ENCODE peak calls at places on chromosomes 16 and 17, in six cellular contexts. E is left ventricle myocardium inferior, D is A549, M is psoas muscle, Y is breast epithelium, N is H1. P is an unnamed sample. For H3K4me1, the result is how much of the 10 kb centered on the place peaks cover.

GRCh38 chr16:87570938-87571867 is 31.1 kb upstream of the JPH3 start:
- DNase-seq in E (peak), D (peak), M (peak), Y (no peak), N (peak), P (peak)

GRCh38 chr17:74097461-74098131 is 105.9 kb upstream of the RPL38 start:
- DNase-seq in E (no peak), D (no peak), M (no peak), Y (no peak), N (no peak), P (no peak)

GRCh38 chr16:56107944-56108583 is 83.2 kb upstream of the GNAO1 start:
- DNase-seq in E (no peak), D (no peak), M (no peak), Y (no peak), N (no peak), P (peak)

GRCh38 chr17:32483451-32484019 is 3.3 kb upstream of the CDK5R1 start:
- DNase-seq in E (peak), D (peak), M (peak), Y (peak), N (peak), P (peak)

GRCh38 chr16:79639576-79640311 is 39.2 kb upstream of the MAF start:
- DNase-seq in E (no peak), D (peak), M (no peak), Y (no peak), N (no peak), P (no peak)

GRCh38 chr16:1310832-1311200 is 1.4 kb downstream of the UBE2I start:
- DNase-seq in E (no peak), D (no peak), M (no peak), Y (no peak), N (no peak), P (no peak)

GRCh38 chr17:14297161-14297851 is 3.6 kb upstream of the HS3ST3B1 start:
- DNase-seq in E (peak), D (peak), M (peak), Y (no peak), N (peak), P (no peak)

GRCh38 chr17:13626703-13627102 is 25.0 kb upstream of the HS3ST3A1 start:
- DNase-seq in E (no peak), D (peak), M (no peak), Y (no peak), N (no peak), P (no peak)

GRCh38 chr17:10549108-10549842 is at the start of gene MYH2:
- DNase-seq in E (no peak), D (no peak), M (no peak), Y (no peak), N (no peak), P (no peak)

GRCh38 chr16:53775821-53776431 is 72.0 kb downstream of the FTO start:
- DNase-seq in E (peak), D (peak), M (peak), Y (peak), N (no peak), P (no peak)

GRCh38 chr17:7843536-7844291 is 9.7 kb downstream of the KDM6B start:
- DNase-seq in E (peak), D (peak), M (peak), Y (peak), N (peak), P (peak)

GRCh38 chr17:58741121-58741625 is 14.5 kb upstream of the PPM1E start:
- DNase-seq in E (no peak), D (no peak), M (no peak), Y (no peak), N (no peak), P (peak)

GRCh38 chr17:34299918-34300600 is 14.5 kb downstream of the CCL11 start:
- DNase-seq in E (no peak), D (no peak), M (no peak), Y (no peak), N (no peak), P (no peak)

GRCh38 chr17:63150994-63151464 is 185.0 kb downstream of the TANC2 start:
- DNase-seq in E (no peak), D (no peak), M (no peak), Y (no peak), N (no peak), P (no peak)

GRCh38 chr17:18626152-18626870 is 17.9 kb downstream of the TBC1D28 start:
- DNase-seq in E (no peak), D (peak), M (no peak), Y (no peak), N (no peak), P (no peak)

GRCh38 chr16:54475019-54475418 is 188.4 kb upstream of the IRX3 start:
- DNase-seq in E (no peak), D (no peak), M (no peak), Y (no peak), N (no peak), P (no peak)

GRCh38 chr16:3058173-3059030 is 7.0 kb upstream of the IL32 start:
- DNase-seq in E (peak), D (no peak), M (peak), Y (peak), N (peak), P (peak)

GRCh38 chr16:51763072-51763658 is 612.1 kb upstream of the SALL1 start:
- DNase-seq in E (no peak), D (no peak), M (no peak), Y (no peak), N (no peak), P (no peak)

GRCh38 chr16:88454315-88455057 is 1.4 kb downstream of the ZFPM1 start:
- DNase-seq in E (no peak), D (peak), M (no peak), Y (no peak), N (peak), P (no peak)

GRCh38 chr17:54426287-54426886 is 474.3 kb upstream of the TOM1L1 start:
- DNase-seq in E (no peak), D (peak), M (no peak), Y (no peak), N (no peak), P (peak)

GRCh38 chr17:29084476-29085148 is 41.7 kb downstream of the PIPOX start:
- DNase-seq in E (no peak), D (no peak), M (no peak), Y (no peak), N (no peak), P (peak)

GRCh38 chr17:65604070-65604469 is 42.6 kb upstream of the AXIN2 start:
- DNase-seq in E (no peak), D (no peak), M (no peak), Y (no peak), N (no peak), P (no peak)

GRCh38 chr16:2867661-2867986 is 9.7 kb upstream of the PRSS22 start:
- DNase-seq in E (no peak), D (no peak), M (no peak), Y (no peak), N (no peak), P (no peak)

GRCh38 chr17:2803971-2804370 is 7.7 kb downstream of the RAP1GAP2 start:
- DNase-seq in E (no peak), D (no peak), M (no peak), Y (no peak), N (no peak), P (no peak)

GRCh38 chr16:1997591-1998359 is 8.0 kb downstream of the SYNGR3 start:
- DNase-seq in E (no peak), D (no peak), M (peak), Y (no peak), N (no peak), P (no peak)

GRCh38 chr17:75854111-75854748 is 905 bp downstream of the WBP2 start:
- DNase-seq in E (no peak), D (peak), M (no peak), Y (peak), N (no peak), P (no peak)

GRCh38 chr16:27273670-27274522 is 5.3 kb upstream of the NSMCE1 start:
- DNase-seq in E (no peak), D (peak), M (no peak), Y (no peak), N (peak), P (no peak)

GRCh38 chr16:75593825-75594820 is 27.9 kb downstream of the GABARAPL2 start:
- DNase-seq in E (no peak), D (peak), M (no peak), Y (no peak), N (peak), P (no peak)

GRCh38 chr17:48814504-48814903 is 2.5 kb downstream of the TTLL6 start:
- DNase-seq in E (peak), D (peak), M (peak), Y (no peak), N (peak), P (peak)

GRCh38 chr17:21297026-21297520 is 12.6 kb downstream of the MAP2K3 start:
- DNase-seq in E (no peak), D (no peak), M (peak), Y (no peak), N (no peak), P (no peak)

GRCh38 chr17:34401165-34401564 is 38.1 kb upstream of the CCL1 start:
- DNase-seq in E (no peak), D (no peak), M (no peak), Y (no peak), N (no peak), P (no peak)

GRCh38 chr17:75515523-75516254 is at the start of gene CASKIN2:
- DNase-seq in E (peak), D (peak), M (peak), Y (peak), N (peak), P (peak)

GRCh38 chr16:66996324-66996982 is 8.1 kb downstream of the CES4A start:
- DNase-seq in E (peak), D (no peak), M (peak), Y (peak), N (no peak), P (no peak)

GRCh38 chr16:85514601-85515318 is 98.4 kb upstream of the GSE1 start:
- DNase-seq in E (peak), D (peak), M (peak), Y (peak), N (no peak), P (peak)

GRCh38 chr17:75570772-75571171 is 16.8 kb upstream of the MYO15B start:
- DNase-seq in E (no peak), D (no peak), M (no peak), Y (no peak), N (no peak), P (no peak)

GRCh38 chr17:40093005-40093579 is 7.3 kb downstream of the NR1D1 start:
- DNase-seq in E (no peak), D (no peak), M (no peak), Y (no peak), N (no peak), P (no peak)

GRCh38 chr17:57109393-57110151 is 24.5 kb downstream of the AKAP1 start:
- DNase-seq in E (peak), D (no peak), M (peak), Y (peak), N (no peak), P (peak)

GRCh38 chr16:27106305-27106704 is 39.6 kb downstream of the C16orf82 start:
- DNase-seq in E (no peak), D (no peak), M (no peak), Y (no peak), N (no peak), P (no peak)

GRCh38 chr17:8019665-8020064 is 17.2 kb downstream of the GUCY2D start:
- DNase-seq in E (no peak), D (no peak), M (no peak), Y (peak), N (no peak), P (no peak)

GRCh38 chr16:75053791-75054555 is 55.1 kb downstream of the ZNRF1 start:
- DNase-seq in E (peak), D (no peak), M (peak), Y (peak), N (no peak), P (peak)

GRCh38 chr17:83174859-83175550 is 95.6 kb downstream of the METRNL start:
- DNase-seq in E (no peak), D (no peak), M (no peak), Y (no peak), N (peak), P (no peak)
- TF ChIP-seq CTCF in E (no peak), D (peak), M (no peak), Y (no peak), N (no peak), P (no peak)

DNA sequence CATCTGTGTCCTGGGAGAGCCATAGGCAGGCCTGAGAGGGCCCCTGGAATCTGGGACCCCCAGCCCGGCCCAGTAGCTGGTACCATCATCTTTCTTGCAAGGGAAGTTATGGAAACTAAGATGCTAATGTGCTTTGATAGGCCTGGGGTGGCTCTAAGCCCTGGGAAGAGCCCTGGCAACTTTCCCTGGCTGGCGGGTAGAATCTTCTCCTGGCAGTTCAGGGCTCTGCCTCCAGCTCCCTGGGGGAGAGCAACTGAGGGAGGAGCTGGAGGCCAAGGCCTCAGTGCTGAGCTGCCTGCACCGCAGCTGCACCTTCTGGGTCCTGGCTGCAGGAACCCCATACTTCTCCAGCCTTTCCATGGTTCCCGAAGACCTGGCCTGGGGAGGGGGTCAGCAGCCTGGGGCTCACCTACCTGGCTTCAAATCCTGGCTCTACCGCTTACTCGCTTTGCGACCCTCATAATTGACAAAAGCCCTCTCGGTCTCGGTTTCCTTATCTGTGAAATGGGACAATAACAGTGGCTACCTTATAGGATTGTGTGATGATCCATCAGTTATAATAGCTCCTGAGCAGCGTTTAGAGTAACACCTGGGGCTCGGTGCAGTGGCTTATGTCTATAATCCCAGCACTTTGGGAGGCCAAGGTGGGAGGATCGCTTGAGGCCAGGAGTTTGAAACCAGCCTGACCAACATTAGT is 333.7 kb downstream of the SEC14L1 start:
- DNase-seq in E (no peak), D (no peak), M (no peak), Y (no peak), N (no peak), P (no peak)
- H3K4me1 ChIP-seq in E (half or more), D (half or more), M (half or more), Y (half or more), N (under half), P (half or more)

GRCh38 chr16:7025616-7026190 is 306.9 kb upstream of the RBFOX1 start:
- DNase-seq in E (peak), D (peak), M (peak), Y (no peak), N (peak), P (peak)
- TF ChIP-seq CTCF in E (peak), D (peak), M (peak), Y (peak), N (peak), P (peak)

DNA sequence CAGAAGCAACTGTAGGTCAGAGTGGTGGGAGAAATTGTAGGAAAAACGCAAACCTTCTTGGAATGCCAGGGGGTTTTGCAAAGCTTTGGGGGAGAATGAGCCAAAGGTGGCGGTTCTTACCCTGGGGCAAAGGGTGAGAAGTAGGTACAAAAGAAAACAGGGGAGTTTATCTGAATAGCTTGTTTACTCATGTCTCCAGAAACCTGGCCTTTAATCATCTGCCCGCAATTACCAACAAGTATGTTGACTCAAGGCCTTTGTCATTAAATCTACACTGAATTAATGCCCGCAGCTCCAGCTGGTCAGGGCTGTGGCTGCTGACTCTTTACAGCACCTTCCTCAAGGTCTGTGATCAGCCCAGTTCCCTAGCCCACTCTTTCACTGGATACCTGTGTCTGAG is 320.1 kb downstream of the CBLN1 start:
- DNase-seq in E (no peak), D (no peak), M (no peak), Y (no peak), N (no peak), P (no peak)
- H3K4me1 ChIP-seq in E (under half), D (under half), M (under half), Y (under half), N (under half), P (under half)

GRCh38 chr17:38510424-38511125 is 82.3 kb downstream of the ARHGAP23 start:
- DNase-seq in E (no peak), D (no peak), M (no peak), Y (no peak), N (peak), P (peak)
- TF ChIP-seq CTCF in E (peak), D (no peak), M (peak), Y (peak), N (peak), P (no peak)

GRCh38 chr17:78355701-78356100 is 4.2 kb downstream of the SOCS3 start:
- DNase-seq in E (no peak), D (no peak), M (no peak), Y (no peak), N (no peak), P (no peak)
- H3K4me1 ChIP-seq in E (half or more), D (half or more), M (half or more), Y (under half), N (under half), P (under half)

DNA sequence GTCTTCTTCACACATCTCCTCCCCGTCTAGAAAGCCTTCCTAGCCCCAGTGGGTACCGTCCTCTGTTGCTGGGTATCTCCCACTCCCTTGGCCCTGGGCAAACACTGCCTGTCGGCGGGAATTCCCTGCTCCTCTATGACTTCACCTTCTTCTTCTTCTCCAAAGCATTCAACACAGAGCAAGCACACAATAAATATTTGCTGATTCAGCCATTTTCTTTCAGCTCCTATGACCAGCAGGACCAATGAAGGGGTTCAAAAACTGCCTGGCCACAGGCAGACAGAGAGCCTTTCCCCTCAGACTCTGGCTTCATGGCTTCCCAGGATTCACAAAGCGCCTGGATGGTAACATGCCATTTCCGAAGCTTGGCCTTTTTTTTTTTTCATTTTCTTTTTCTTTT is 53.2 kb upstream of the ADCY9 start:
- DNase-seq in E (no peak), D (no peak), M (no peak), Y (no peak), N (no peak), P (no peak)
- TF ChIP-seq CTCF in E (no peak), D (no peak), M (no peak), Y (no peak), N (no peak), P (no peak)